ENCODE peak calls at places on chromosomes 1 and 21, in six cellular contexts. X is A549, R is H4, G is DMS153, L is transverse colon, D is progenitor cell of endocrine pancreas. B is an unnamed sample.

GRCh38 chr1:10628685-10629084 is 153.9 kb downstream of the PEX14 start:
- DNase-seq in R (no peak), D (no peak), G (no peak), L (no peak), X (no peak), B (no peak)

GRCh38 chr21:34802180-34802899 is 133.5 kb downstream of the CLIC6 start:
- DNase-seq in G (no peak), L (no peak), R (no peak), D (no peak), X (no peak), B (no peak)

GRCh38 chr1:52238474-52238873 is 96.6 kb downstream of the ZFYVE9 start:
- DNase-seq in R (no peak), L (no peak), D (no peak), X (no peak), G (no peak), B (no peak)

GRCh38 chr1:69191280-69191679 is 376.4 kb upstream of the LRRC7 start:
- DNase-seq in L (no peak), D (no peak), G (peak), X (no peak), R (no peak), B (no peak)

GRCh38 chr1:46991083-46991923 is 32.2 kb upstream of the CYP4X1 start:
- DNase-seq in X (peak), L (no peak), G (peak), D (no peak), R (no peak), B (peak)

GRCh38 chr1:228089520-228090380 is 7.2 kb downstream of the ARF1 start:
- DNase-seq in L (peak), G (no peak), D (no peak), R (no peak), X (no peak), B (no peak)

GRCh38 chr1:17540255-17541001 is 930 bp downstream of the ARHGEF10L start:
- DNase-seq in R (no peak), X (no peak), D (peak), G (no peak), L (no peak), B (no peak)

GRCh38 chr1:7478797-7479499 is 292.1 kb upstream of the VAMP3 start:
- DNase-seq in X (peak), L (peak), D (no peak), G (peak), R (peak), B (no peak)

GRCh38 chr1:23423415-23424170 is 955 bp downstream of the TCEA3 start:
- DNase-seq in D (peak), L (peak), R (no peak), G (no peak), X (no peak), B (no peak)

GRCh38 chr21:16633851-16634521 is 878.9 kb upstream of the CXADR start:
- DNase-seq in D (no peak), G (no peak), L (no peak), R (no peak), X (no peak), B (no peak)

GRCh38 chr1:117580436-117580835 is 25.4 kb upstream of the TENT5C start:
- DNase-seq in D (no peak), G (no peak), L (no peak), X (no peak), R (no peak), B (no peak)

GRCh38 chr1:23561076-23561812 is 1.9 kb upstream of the ID3 start:
- DNase-seq in X (no peak), R (no peak), G (no peak), D (no peak), L (no peak), B (no peak)

GRCh38 chr1:109543283-109543987 is 3.8 kb downstream of the GPR61 start:
- DNase-seq in R (no peak), D (no peak), L (no peak), G (no peak), X (no peak), B (no peak)

GRCh38 chr1:33036051-33036525 is 595 bp downstream of the AK2 start:
- DNase-seq in G (no peak), D (no peak), L (no peak), X (peak), R (no peak), B (no peak)

GRCh38 chr1:205542367-205542766 is 37.9 kb downstream of the CDK18 start:
- DNase-seq in L (peak), G (no peak), R (no peak), X (no peak), D (no peak), B (no peak)

GRCh38 chr1:159602501-159602900 is 14.9 kb downstream of the APCS start:
- DNase-seq in G (no peak), L (no peak), X (no peak), D (no peak), R (no peak), B (no peak)

GRCh38 chr1:201364808-201365105 is 12.7 kb downstream of the TNNT2 start:
- DNase-seq in X (no peak), R (no peak), L (no peak), D (no peak), G (no peak), B (no peak)

GRCh38 chr1:160362168-160362941 is 4.5 kb upstream of the NHLH1 start:
- DNase-seq in G (no peak), D (no peak), L (no peak), R (no peak), X (no peak), B (no peak)

GRCh38 chr1:241167121-241167619 is 189.8 kb downstream of the RGS7 start:
- DNase-seq in G (peak), X (peak), R (peak), D (no peak), L (no peak), B (no peak)

GRCh38 chr1:185017338-185017737 is 28.0 kb upstream of the RNF2 start:
- DNase-seq in L (no peak), G (no peak), D (no peak), R (peak), X (peak), B (peak)

GRCh38 chr1:168301664-168302320 is 21.1 kb downstream of the TBX19 start:
- DNase-seq in L (no peak), R (peak), X (peak), G (no peak), D (no peak), B (peak)

GRCh38 chr1:15406911-15407559 is 2.7 kb upstream of the EFHD2 start:
- DNase-seq in L (no peak), G (no peak), R (no peak), X (no peak), D (no peak), B (no peak)

GRCh38 chr1:108877324-108877812 is 583 bp downstream of the GPSM2 start:
- DNase-seq in L (peak), X (no peak), G (no peak), R (peak), D (no peak), B (no peak)

GRCh38 chr1:3219005-3219724 is 150.2 kb downstream of the PRDM16 start:
- DNase-seq in R (no peak), D (no peak), L (peak), X (peak), G (no peak), B (no peak)